ENCODE peak calls at places on chromosomes 6 and 20, in seven cellular contexts. One of them, this sample, is unnamed.

GRCh38 chr20:719816-720215 is 44.2 kb upstream of the SCRT2 start:
- DNase-seq in DND-41: no peak
- DNase-seq in esophagus squamous epithelium: no peak
- DNase-seq in brain microvascular endothelial cell: no peak
- DNase-seq in spleen: peak; percentile 41
- DNase-seq in neural crest cell: no peak
- DNase-seq in uterus: no peak
- DNase-seq in this sample: no peak

GRCh38 chr20:61451953-61452352 is 199.9 kb downstream of the CDH4 start:
- DNase-seq in brain microvascular endothelial cell: no peak
- DNase-seq in uterus: no peak
- DNase-seq in esophagus squamous epithelium: no peak
- DNase-seq in spleen: no peak
- DNase-seq in neural crest cell: no peak
- DNase-seq in DND-41: no peak
- DNase-seq in this sample: no peak

GRCh38 chr6:53517021-53517420 is 27.9 kb downstream of the GCLC start:
- DNase-seq in esophagus squamous epithelium: no peak
- DNase-seq in uterus: no peak
- DNase-seq in brain microvascular endothelial cell: peak; percentile 34
- DNase-seq in DND-41: no peak
- DNase-seq in spleen: no peak
- DNase-seq in neural crest cell: no peak
- DNase-seq in this sample: no peak

GRCh38 chr6:2221724-2222274 is 23.6 kb downstream of the GMDS start:
- DNase-seq in brain microvascular endothelial cell: no peak
- DNase-seq in esophagus squamous epithelium: no peak
- DNase-seq in neural crest cell: no peak
- DNase-seq in spleen: no peak
- DNase-seq in uterus: no peak
- DNase-seq in DND-41: no peak
- DNase-seq in this sample: no peak

GRCh38 chr6:1747531-1747930 is 137.8 kb downstream of the FOXC1 start:
- DNase-seq in spleen: no peak
- DNase-seq in DND-41: no peak
- DNase-seq in esophagus squamous epithelium: no peak
- DNase-seq in uterus: no peak
- DNase-seq in neural crest cell: no peak
- DNase-seq in brain microvascular endothelial cell: no peak
- DNase-seq in this sample: no peak

GRCh38 chr6:3757241-3757641 is 5.7 kb upstream of the PXDC1 start:
- DNase-seq in brain microvascular endothelial cell: no peak
- DNase-seq in uterus: no peak
- DNase-seq in DND-41: no peak
- DNase-seq in neural crest cell: no peak
- DNase-seq in esophagus squamous epithelium: no peak
- DNase-seq in spleen: no peak
- DNase-seq in this sample: no peak

GRCh38 chr6:22320750-22321149 is 23.9 kb upstream of the PRL start:
- DNase-seq in neural crest cell: no peak
- DNase-seq in uterus: no peak
- DNase-seq in brain microvascular endothelial cell: peak; percentile 88
- DNase-seq in DND-41: no peak
- DNase-seq in esophagus squamous epithelium: no peak
- DNase-seq in spleen: no peak
- DNase-seq in this sample: no peak

GRCh38 chr6:38155144-38155543 is 335.6 kb downstream of the ZFAND3 start:
- DNase-seq in uterus: no peak
- DNase-seq in neural crest cell: no peak
- DNase-seq in DND-41: no peak
- DNase-seq in spleen: no peak
- DNase-seq in brain microvascular endothelial cell: peak; percentile 88
- DNase-seq in esophagus squamous epithelium: no peak
- DNase-seq in this sample: no peak

GRCh38 chr20:1686151-1686748 is 28.7 kb upstream of the SIRPG start:
- DNase-seq in DND-41: no peak
- DNase-seq in spleen: no peak
- DNase-seq in brain microvascular endothelial cell: no peak
- DNase-seq in uterus: no peak
- DNase-seq in neural crest cell: no peak
- DNase-seq in esophagus squamous epithelium: no peak
- DNase-seq in this sample: no peak

GRCh38 chr20:59232618-59233017 is 67.8 kb upstream of the EDN3 start:
- DNase-seq in esophagus squamous epithelium: no peak
- DNase-seq in DND-41: no peak
- DNase-seq in brain microvascular endothelial cell: no peak
- DNase-seq in spleen: no peak
- DNase-seq in uterus: no peak
- DNase-seq in neural crest cell: no peak
- DNase-seq in this sample: no peak

DNA sequence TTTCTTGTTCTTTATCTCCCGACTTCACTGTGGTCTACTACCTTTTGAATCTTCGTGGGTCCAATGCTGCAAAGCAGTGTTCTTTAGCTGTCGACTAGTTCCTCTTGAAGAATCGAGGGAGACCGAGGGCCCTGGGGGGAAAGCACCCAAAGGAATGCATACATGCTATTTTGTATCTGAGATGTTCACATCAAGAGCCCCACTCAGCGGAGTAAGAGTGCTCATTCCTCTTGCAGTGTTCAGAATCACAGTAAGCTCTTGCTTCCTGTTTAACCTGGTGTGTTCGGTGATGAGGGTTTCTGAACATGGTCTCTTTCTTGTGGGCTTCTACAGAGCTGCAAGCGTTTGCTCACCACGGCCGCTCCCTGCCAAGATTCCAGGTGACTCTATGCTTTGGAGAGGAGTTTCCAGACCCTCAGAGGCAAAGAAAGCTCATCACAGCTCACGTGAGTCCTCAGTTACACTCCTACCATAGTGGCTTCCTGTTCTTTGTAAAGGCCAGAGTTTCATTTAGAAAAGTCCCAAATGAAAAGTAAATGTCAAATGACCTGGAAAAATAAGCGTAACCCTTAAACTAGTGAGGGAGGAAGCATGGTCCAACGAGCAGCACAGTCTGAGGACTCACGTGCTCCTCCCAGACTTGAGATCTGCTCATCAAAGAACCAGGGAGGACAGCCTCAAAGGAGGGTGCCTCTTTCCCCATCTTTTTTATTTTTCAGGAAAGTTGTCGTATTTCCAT is 13.3 kb downstream of the IRF4 start:
- DNase-seq in brain microvascular endothelial cell: no peak
- DNase-seq in esophagus squamous epithelium: no peak
- DNase-seq in spleen: no peak
- DNase-seq in neural crest cell: no peak
- DNase-seq in uterus: no peak
- DNase-seq in DND-41: no peak
- DNase-seq in this sample: no peak
- TF ChIP-seq CTCF in brain microvascular endothelial cell: no peak
- TF ChIP-seq CTCF in esophagus squamous epithelium: no peak
- TF ChIP-seq CTCF in spleen: no peak
- TF ChIP-seq CTCF in neural crest cell: no peak
- TF ChIP-seq CTCF in uterus: no peak
- TF ChIP-seq CTCF in DND-41: no peak
- TF ChIP-seq CTCF in this sample: no peak

GRCh38 chr6:19772891-19773290 is 64.3 kb upstream of the ID4 start:
- DNase-seq in neural crest cell: no peak
- DNase-seq in spleen: no peak
- DNase-seq in uterus: no peak
- DNase-seq in DND-41: no peak
- DNase-seq in esophagus squamous epithelium: no peak
- DNase-seq in brain microvascular endothelial cell: no peak
- DNase-seq in this sample: no peak
- TF ChIP-seq CTCF in neural crest cell: peak; percentile 44
- TF ChIP-seq CTCF in spleen: no peak
- TF ChIP-seq CTCF in uterus: no peak
- TF ChIP-seq CTCF in DND-41: no peak
- TF ChIP-seq CTCF in esophagus squamous epithelium: no peak
- TF ChIP-seq CTCF in brain microvascular endothelial cell: no peak
- TF ChIP-seq CTCF in this sample: no peak

GRCh38 chr6:30444451-30444742 is 44.9 kb upstream of the HLA-E start:
- DNase-seq in esophagus squamous epithelium: no peak
- DNase-seq in brain microvascular endothelial cell: no peak
- DNase-seq in DND-41: no peak
- DNase-seq in uterus: no peak
- DNase-seq in spleen: no peak
- DNase-seq in neural crest cell: no peak
- DNase-seq in this sample: no peak

GRCh38 chr6:30446259-30446658 is 43.0 kb upstream of the HLA-E start:
- DNase-seq in esophagus squamous epithelium: no peak
- DNase-seq in brain microvascular endothelial cell: no peak
- DNase-seq in neural crest cell: no peak
- DNase-seq in DND-41: no peak
- DNase-seq in uterus: no peak
- DNase-seq in spleen: no peak
- DNase-seq in this sample: no peak

GRCh38 chr6:30443657-30444450 is 45.5 kb upstream of the HLA-E start:
- DNase-seq in spleen: no peak
- DNase-seq in esophagus squamous epithelium: no peak
- DNase-seq in DND-41: no peak
- DNase-seq in uterus: no peak
- DNase-seq in brain microvascular endothelial cell: no peak
- DNase-seq in neural crest cell: no peak
- DNase-seq in this sample: peak; percentile 33

GRCh38 chr6:30450548-30450907 is 38.8 kb upstream of the HLA-E start:
- DNase-seq in uterus: no peak
- DNase-seq in neural crest cell: no peak
- DNase-seq in DND-41: no peak
- DNase-seq in spleen: no peak
- DNase-seq in esophagus squamous epithelium: no peak
- DNase-seq in brain microvascular endothelial cell: no peak
- DNase-seq in this sample: no peak

GRCh38 chr6:30447237-30447636 is 42.1 kb upstream of the HLA-E start:
- DNase-seq in uterus: no peak
- DNase-seq in DND-41: no peak
- DNase-seq in brain microvascular endothelial cell: peak; percentile 7
- DNase-seq in esophagus squamous epithelium: no peak
- DNase-seq in spleen: no peak
- DNase-seq in neural crest cell: no peak
- DNase-seq in this sample: peak; percentile 35
- TF ChIP-seq CTCF in uterus: no peak
- TF ChIP-seq CTCF in DND-41: peak; percentile 35
- TF ChIP-seq CTCF in brain microvascular endothelial cell: peak; percentile 63
- TF ChIP-seq CTCF in esophagus squamous epithelium: no peak
- TF ChIP-seq CTCF in spleen: no peak
- TF ChIP-seq CTCF in neural crest cell: peak; percentile 36
- TF ChIP-seq CTCF in this sample: peak; percentile 38

GRCh38 chr6:159217595-159218275 is 48.5 kb downstream of the FNDC1 start:
- DNase-seq in DND-41: no peak
- DNase-seq in spleen: no peak
- DNase-seq in uterus: no peak
- DNase-seq in neural crest cell: peak; percentile 57
- DNase-seq in esophagus squamous epithelium: no peak
- DNase-seq in brain microvascular endothelial cell: peak; percentile 36
- DNase-seq in this sample: peak; percentile 64
- TF ChIP-seq CTCF in DND-41: peak; percentile 18
- TF ChIP-seq CTCF in spleen: no peak
- TF ChIP-seq CTCF in uterus: no peak
- TF ChIP-seq CTCF in neural crest cell: peak; percentile 57
- TF ChIP-seq CTCF in esophagus squamous epithelium: no peak
- TF ChIP-seq CTCF in brain microvascular endothelial cell: peak; percentile 70
- TF ChIP-seq CTCF in this sample: no peak

DNA sequence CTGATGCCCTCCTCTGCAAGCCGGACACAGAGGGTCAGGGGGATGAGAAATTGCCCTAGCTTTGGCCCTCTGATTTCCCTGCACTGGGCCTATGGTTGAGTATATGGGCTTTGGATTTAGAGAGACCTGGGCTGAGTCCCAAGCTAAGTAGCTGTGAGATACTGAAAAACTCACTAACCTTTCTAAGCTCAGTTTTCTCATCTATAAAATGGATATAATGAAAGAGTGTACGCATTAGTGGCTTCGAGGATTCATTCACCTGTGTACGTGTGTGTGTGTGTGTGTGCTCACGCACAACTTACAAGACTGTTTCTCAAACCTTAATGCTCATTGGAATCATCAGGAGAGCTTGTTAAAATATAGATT is 12.7 kb upstream of the RBPJL start:
- DNase-seq in brain microvascular endothelial cell: no peak
- DNase-seq in DND-41: no peak
- DNase-seq in neural crest cell: no peak
- DNase-seq in uterus: no peak
- DNase-seq in spleen: no peak
- DNase-seq in esophagus squamous epithelium: no peak
- DNase-seq in this sample: no peak
- TF ChIP-seq CTCF in brain microvascular endothelial cell: no peak
- TF ChIP-seq CTCF in DND-41: no peak
- TF ChIP-seq CTCF in neural crest cell: peak; percentile 17
- TF ChIP-seq CTCF in uterus: no peak
- TF ChIP-seq CTCF in spleen: no peak
- TF ChIP-seq CTCF in esophagus squamous epithelium: no peak
- TF ChIP-seq CTCF in this sample: peak; percentile 18

This sample was measured in nephron progenitor cell.